ENCODE peak calls at places on chromosomes 16 and 17, in five cellular contexts. B is coronary artery, Q is AG09319, W is RWPE1, O is BE2C. U is an unnamed sample.

GRCh38 chr16:16881771-16882170 is 502.8 kb downstream of the NPIPA7 start:
- DNase-seq in B (no peak), Q (no peak), W (no peak), O (no peak), U (peak; percentile 26)

GRCh38 chr17:14940112-14940945 is 324.8 kb downstream of the PMP22 start:
- DNase-seq in B (no peak), Q (no peak), W (no peak), O (no peak), U (no peak)

GRCh38 chr17:42806249-42806648 is 7.6 kb downstream of the CNTD1 start:
- DNase-seq in B (no peak), Q (no peak), W (no peak), O (no peak), U (no peak)

GRCh38 chr16:81901483-81901882 is 109.8 kb downstream of the SDR42E1 start:
- DNase-seq in B (no peak), Q (no peak), W (peak; percentile 13), O (no peak), U (no peak)

GRCh38 chr16:80323808-80324195 is 217.0 kb upstream of the DYNLRB2 start:
- DNase-seq in B (peak; percentile 31), Q (no peak), W (no peak), O (no peak), U (no peak)

GRCh38 chr17:74742153-74742515 is 5.1 kb downstream of the RAB37 start:
- DNase-seq in B (no peak), Q (no peak), W (no peak), O (no peak), U (no peak)

GRCh38 chr17:67285360-67285759 is 40.4 kb upstream of the HELZ start:
- DNase-seq in B (no peak), Q (no peak), W (no peak), O (no peak), U (no peak)

GRCh38 chr17:14316131-14316854 is 15.4 kb downstream of the HS3ST3B1 start:
- DNase-seq in B (no peak), Q (no peak), W (no peak), O (no peak), U (no peak)

GRCh38 chr17:7862692-7863437 is 5.1 kb downstream of the CYB5D1 start:
- DNase-seq in B (peak; percentile 38), Q (no peak), W (no peak), O (no peak), U (no peak)

GRCh38 chr16:66399930-66400329 is 27.2 kb upstream of the BEAN1 start:
- DNase-seq in B (no peak), Q (no peak), W (no peak), O (peak; percentile 72), U (peak; percentile 71)

GRCh38 chr16:49528035-49528434 is 154.4 kb downstream of the C16orf78 start:
- DNase-seq in B (no peak), Q (no peak), W (no peak), O (peak; percentile 84), U (no peak)

GRCh38 chr17:12288007-12288406 is 267.3 kb downstream of the MAP2K4 start:
- DNase-seq in B (no peak), Q (no peak), W (no peak), O (no peak), U (no peak)

GRCh38 chr17:48012151-48012520 is 25.5 kb downstream of the COPZ2 start:
- DNase-seq in B (no peak), Q (no peak), W (no peak), O (peak; percentile 98), U (peak; percentile 92)

GRCh38 chr16:69613283-69614154 is 47.8 kb downstream of the NFAT5 start:
- DNase-seq in B (no peak), Q (no peak), W (peak; percentile 73), O (no peak), U (no peak)

GRCh38 chr17:42456223-42457106 is 2.2 kb upstream of the ATP6V0A1 start:
- DNase-seq in B (no peak), Q (peak; percentile 40), W (peak; percentile 27), O (no peak), U (no peak)

GRCh38 chr16:3431779-3432219 is 11.5 kb downstream of the ZNF597 start:
- DNase-seq in B (no peak), Q (no peak), W (no peak), O (peak; percentile 88), U (no peak)

GRCh38 chr16:3979070-3979469 is 98.6 kb upstream of the CREBBP start:
- DNase-seq in B (no peak), Q (no peak), W (no peak), O (no peak), U (no peak)

GRCh38 chr16:80993293-80993691 is 13.4 kb downstream of the CMC2 start:
- DNase-seq in B (no peak), Q (peak; percentile 53), W (peak; percentile 58), O (no peak), U (no peak)

GRCh38 chr17:47996201-47996600 is 25.3 kb downstream of the CDK5RAP3 start:
- DNase-seq in B (no peak), Q (no peak), W (no peak), O (peak; percentile 90), U (no peak)

GRCh38 chr17:80970044-80970761 is 21.4 kb upstream of the CHMP6 start:
- DNase-seq in B (no peak), Q (no peak), W (peak; percentile 47), O (peak; percentile 81), U (peak; percentile 62)

GRCh38 chr17:79532107-79532790 is 78.6 kb downstream of the RBFOX3 start:
- DNase-seq in B (no peak), Q (no peak), W (no peak), O (no peak), U (no peak)

GRCh38 chr17:61786088-61786487 is 77.2 kb downstream of the BRIP1 start:
- DNase-seq in B (no peak), Q (no peak), W (no peak), O (no peak), U (no peak)

GRCh38 chr17:61486135-61487120 is 34.2 kb downstream of the TBX4 start:
- DNase-seq in B (peak; percentile 65), Q (no peak), W (no peak), O (peak; percentile 78), U (peak; percentile 47)

GRCh38 chr16:77974883-77975282 is 47.5 kb upstream of the CLEC3A start:
- DNase-seq in B (no peak), Q (no peak), W (peak; percentile 12), O (no peak), U (no peak)

GRCh38 chr16:30491744-30492308 is 19.3 kb downstream of the ITGAL start:
- DNase-seq in B (no peak), Q (peak; percentile 8), W (peak; percentile 61), O (no peak), U (no peak)

GRCh38 chr17:76584427-76585047 is 1.1 kb downstream of the ST6GALNAC2 start:
- DNase-seq in B (no peak), Q (no peak), W (no peak), O (no peak), U (no peak)

GRCh38 chr17:32323046-32323445 is 18.9 kb downstream of the C17orf75 start:
- DNase-seq in B (no peak), Q (no peak), W (no peak), O (no peak), U (no peak)

GRCh38 chr17:45228121-45228941 is 6.6 kb downstream of the FMNL1 start:
- DNase-seq in B (peak; percentile 74), Q (no peak), W (no peak), O (no peak), U (peak; percentile 36)

GRCh38 chr16:88338111-88338510 is 44.6 kb upstream of the ZNF469 start:
- DNase-seq in B (no peak), Q (no peak), W (no peak), O (no peak), U (no peak)

GRCh38 chr16:4425378-4426020 is at the start of gene DNAJA3:
- DNase-seq in B (peak; percentile 93), Q (peak; percentile 93), W (peak; percentile 95), O (peak; percentile 95), U (peak; percentile 96)

GRCh38 chr17:40315678-40316570 is 6.9 kb downstream of the RARA start:
- DNase-seq in B (peak; percentile 68), Q (no peak), W (no peak), O (no peak), U (peak; percentile 18)

GRCh38 chr16:54351171-54351570 is 64.6 kb upstream of the IRX3 start:
- DNase-seq in B (no peak), Q (no peak), W (no peak), O (no peak), U (no peak)

GRCh38 chr17:9079461-9080103 is 58.3 kb downstream of the NTN1 start:
- DNase-seq in B (no peak), Q (no peak), W (no peak), O (no peak), U (no peak)

GRCh38 chr17:17972126-17972951 is at the start of the genes DRC3 and TOM1L2:
- DNase-seq in B (peak; percentile 100), Q (peak; percentile 100), W (peak; percentile 100), O (peak; percentile 98), U (peak; percentile 100)
- TF ChIP-seq CTCF in B (no peak), Q (no peak), W (no peak), O (no peak), U (peak; percentile 22)

DNA sequence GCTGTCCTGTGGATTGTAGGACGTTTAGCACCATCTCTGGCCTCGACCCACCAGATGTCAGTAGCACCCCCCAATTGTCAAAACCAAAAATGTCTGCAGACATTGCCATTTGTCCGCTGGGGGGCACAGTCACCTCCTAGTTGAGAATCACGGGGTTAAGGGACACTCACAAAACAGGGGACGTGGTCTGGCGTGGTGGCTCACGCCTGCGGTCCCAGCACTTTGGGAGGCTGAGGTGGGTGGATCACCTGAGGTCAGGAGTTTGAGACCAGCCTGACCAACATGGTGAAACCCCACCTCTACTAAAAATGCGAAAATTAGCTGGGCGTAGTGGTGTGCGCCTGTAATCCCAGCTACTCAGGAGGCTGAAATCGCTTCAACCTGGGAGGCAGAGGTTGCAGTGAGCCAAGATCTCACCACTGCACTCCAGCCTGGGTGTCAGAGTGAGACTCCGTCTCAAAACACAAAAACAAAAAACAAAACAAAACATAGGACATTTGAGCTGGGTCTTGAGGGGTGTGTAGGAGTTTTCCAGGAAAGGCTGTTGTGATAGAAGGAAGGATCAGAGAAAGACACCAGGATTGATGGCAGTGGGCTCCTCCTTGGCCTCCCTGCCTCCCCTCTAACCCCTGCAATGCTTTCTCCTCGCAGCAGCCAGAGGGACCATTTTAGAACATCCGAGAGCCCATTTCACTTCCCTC is 171.8 kb upstream of the GSE1 start:
- DNase-seq in B (no peak), Q (no peak), W (no peak), O (no peak), U (no peak)
- TF ChIP-seq CTCF in B (no peak), Q (no peak), W (no peak), O (no peak), U (no peak)

DNA sequence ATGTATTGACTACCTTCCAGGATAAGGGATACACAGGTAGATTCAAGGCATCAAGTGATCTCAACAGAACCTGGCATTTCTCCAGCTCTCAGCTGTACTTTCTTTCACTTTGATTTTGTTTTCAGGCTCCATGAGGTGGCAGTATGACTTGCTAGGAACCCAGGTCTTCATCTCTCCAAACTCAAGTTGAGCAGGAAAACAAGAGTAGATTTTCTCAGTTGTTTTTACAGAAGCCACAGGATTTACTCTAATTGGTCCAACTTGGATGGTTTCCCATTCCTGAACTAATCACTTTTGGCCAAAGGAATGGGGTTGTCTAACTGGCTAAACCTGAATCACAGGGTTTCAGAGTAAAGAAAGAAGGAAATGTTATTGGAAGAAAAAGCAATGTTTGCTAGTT is 146.6 kb downstream of the TRIM37 start:
- DNase-seq in B (no peak), Q (peak; percentile 15), W (peak; percentile 53), O (no peak), U (no peak)
- TF ChIP-seq CTCF in B (no peak), Q (peak; percentile 7), W (no peak), O (peak; percentile 34), U (no peak)

DNA sequence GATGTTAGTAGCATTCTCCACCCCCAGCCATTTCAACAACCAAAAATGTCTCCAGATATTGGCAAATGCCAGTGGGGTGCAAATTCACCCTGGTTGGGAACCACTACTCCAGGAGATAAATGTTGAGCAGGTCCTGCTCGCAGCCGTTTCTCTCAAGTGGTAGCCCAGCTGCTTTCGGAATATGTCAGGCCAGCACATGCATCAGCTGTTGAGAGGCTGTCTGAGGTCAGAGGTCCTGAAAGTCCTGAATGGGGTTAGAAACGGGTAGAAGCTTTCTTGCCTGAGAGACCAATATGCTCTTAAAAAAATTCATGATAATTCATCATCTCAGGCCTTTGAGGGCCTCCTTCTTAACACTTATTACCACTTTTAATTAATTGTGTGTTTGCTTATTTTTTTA is 31.0 kb downstream of the TEKT5 start:
- DNase-seq in B (no peak), Q (no peak), W (no peak), O (no peak), U (no peak)
- TF ChIP-seq CTCF in B (no peak), Q (no peak), W (no peak), O (no peak), U (no peak)

U was measured in glutamatergic neuron.